ENCODE peak calls at places on chromosomes 4 and X, in seven cellular contexts. One of them, this sample, is unnamed.

GRCh38 chr4:169270810-169271691 is at the start of gene SH3RF1:
- DNase-seq in tibial nerve: peak; percentile 76
- DNase-seq in AG04450: peak; percentile 58
- DNase-seq in hepatocyte: peak; percentile 92
- DNase-seq in HL-60: peak; percentile 54
- DNase-seq in CD8-positive, alpha-beta T cell: no peak
- DNase-seq in body of pancreas: peak; percentile 91
- DNase-seq in this sample: no peak

GRCh38 chr4:54082168-54082567 is 17.8 kb upstream of the CHIC2 start:
- DNase-seq in tibial nerve: no peak
- DNase-seq in AG04450: peak; percentile 99
- DNase-seq in hepatocyte: peak; percentile 84
- DNase-seq in HL-60: no peak
- DNase-seq in CD8-positive, alpha-beta T cell: no peak
- DNase-seq in body of pancreas: no peak
- DNase-seq in this sample: no peak

GRCh38 chr4:136713140-136713539 is 819.2 kb downstream of the PCDH18 start:
- DNase-seq in tibial nerve: no peak
- DNase-seq in AG04450: peak; percentile 24
- DNase-seq in hepatocyte: no peak
- DNase-seq in HL-60: no peak
- DNase-seq in CD8-positive, alpha-beta T cell: no peak
- DNase-seq in body of pancreas: no peak
- DNase-seq in this sample: no peak

GRCh38 chrX:65723706-65724105 is 56.3 kb downstream of the MSN start:
- DNase-seq in tibial nerve: no peak
- DNase-seq in AG04450: no peak
- DNase-seq in hepatocyte: no peak
- DNase-seq in HL-60: no peak
- DNase-seq in CD8-positive, alpha-beta T cell: no peak
- DNase-seq in body of pancreas: no peak
- DNase-seq in this sample: peak; percentile 8

GRCh38 chrX:150058728-150059127 is 120.4 kb upstream of the EOLA2 start:
- DNase-seq in tibial nerve: no peak
- DNase-seq in AG04450: no peak
- DNase-seq in hepatocyte: no peak
- DNase-seq in HL-60: no peak
- DNase-seq in CD8-positive, alpha-beta T cell: no peak
- DNase-seq in body of pancreas: no peak
- DNase-seq in this sample: no peak

GRCh38 chr4:39305902-39306677 is 60.1 kb downstream of the RFC1 start:
- DNase-seq in tibial nerve: no peak
- DNase-seq in AG04450: no peak
- DNase-seq in hepatocyte: no peak
- DNase-seq in HL-60: no peak
- DNase-seq in CD8-positive, alpha-beta T cell: no peak
- DNase-seq in body of pancreas: peak; percentile 30
- DNase-seq in this sample: no peak

GRCh38 chr4:1804638-1805492 is 11.8 kb downstream of the FGFR3 start:
- DNase-seq in tibial nerve: no peak
- DNase-seq in AG04450: no peak
- DNase-seq in hepatocyte: no peak
- DNase-seq in HL-60: no peak
- DNase-seq in CD8-positive, alpha-beta T cell: no peak
- DNase-seq in body of pancreas: no peak
- DNase-seq in this sample: no peak

GRCh38 chr4:40149960-40150385 is 46.9 kb upstream of the RHOH start:
- DNase-seq in tibial nerve: peak; percentile 39
- DNase-seq in AG04450: peak; percentile 30
- DNase-seq in hepatocyte: peak; percentile 79
- DNase-seq in HL-60: peak; percentile 84
- DNase-seq in CD8-positive, alpha-beta T cell: peak; percentile 80
- DNase-seq in body of pancreas: peak; percentile 79
- DNase-seq in this sample: peak; percentile 51

GRCh38 chrX:46463682-46464081 is 81.5 kb downstream of the ZNF674 start:
- DNase-seq in tibial nerve: no peak
- DNase-seq in AG04450: no peak
- DNase-seq in hepatocyte: no peak
- DNase-seq in HL-60: no peak
- DNase-seq in CD8-positive, alpha-beta T cell: no peak
- DNase-seq in body of pancreas: no peak
- DNase-seq in this sample: no peak

GRCh38 chrX:110614596-110614995 is 181.0 kb downstream of the CHRDL1 start:
- DNase-seq in tibial nerve: no peak
- DNase-seq in AG04450: no peak
- DNase-seq in hepatocyte: no peak
- DNase-seq in HL-60: no peak
- DNase-seq in CD8-positive, alpha-beta T cell: no peak
- DNase-seq in body of pancreas: no peak
- DNase-seq in this sample: no peak

GRCh38 chr4:73844352-73844751 is 7.9 kb downstream of the CXCL6 start:
- DNase-seq in tibial nerve: no peak
- DNase-seq in AG04450: no peak
- DNase-seq in hepatocyte: no peak
- DNase-seq in HL-60: no peak
- DNase-seq in CD8-positive, alpha-beta T cell: no peak
- DNase-seq in body of pancreas: no peak
- DNase-seq in this sample: no peak

GRCh38 chr4:152094851-152095700 is 334.3 kb upstream of the GATB start:
- DNase-seq in tibial nerve: no peak
- DNase-seq in AG04450: peak; percentile 33
- DNase-seq in hepatocyte: no peak
- DNase-seq in HL-60: no peak
- DNase-seq in CD8-positive, alpha-beta T cell: no peak
- DNase-seq in body of pancreas: no peak
- DNase-seq in this sample: no peak

GRCh38 chrX:116961872-116962582 is 499.3 kb upstream of the CT83 start:
- DNase-seq in tibial nerve: no peak
- DNase-seq in AG04450: no peak
- DNase-seq in hepatocyte: peak; percentile 7
- DNase-seq in HL-60: no peak
- DNase-seq in CD8-positive, alpha-beta T cell: no peak
- DNase-seq in body of pancreas: no peak
- DNase-seq in this sample: no peak

GRCh38 chr4:2933566-2934076 is 29.6 kb downstream of the NOP14 start:
- DNase-seq in tibial nerve: no peak
- DNase-seq in AG04450: no peak
- DNase-seq in hepatocyte: no peak
- DNase-seq in HL-60: no peak
- DNase-seq in CD8-positive, alpha-beta T cell: no peak
- DNase-seq in body of pancreas: no peak
- DNase-seq in this sample: no peak

GRCh38 chr4:109701566-109702399 is 1.5 kb downstream of the CASP6 start:
- DNase-seq in tibial nerve: no peak
- DNase-seq in AG04450: no peak
- DNase-seq in hepatocyte: peak; percentile 61
- DNase-seq in HL-60: no peak
- DNase-seq in CD8-positive, alpha-beta T cell: no peak
- DNase-seq in body of pancreas: peak; percentile 24
- DNase-seq in this sample: no peak

GRCh38 chrX:16870861-16871584 is 861 bp upstream of the RBBP7 start:
- DNase-seq in tibial nerve: no peak
- DNase-seq in AG04450: no peak
- DNase-seq in hepatocyte: peak; percentile 47
- DNase-seq in HL-60: peak; percentile 53
- DNase-seq in CD8-positive, alpha-beta T cell: peak; percentile 56
- DNase-seq in body of pancreas: peak; percentile 18
- DNase-seq in this sample: no peak

GRCh38 chr4:38982356-38983095 is 49.7 kb downstream of the TMEM156 start:
- DNase-seq in tibial nerve: no peak
- DNase-seq in AG04450: no peak
- DNase-seq in hepatocyte: no peak
- DNase-seq in HL-60: no peak
- DNase-seq in CD8-positive, alpha-beta T cell: no peak
- DNase-seq in body of pancreas: no peak
- DNase-seq in this sample: no peak

GRCh38 chrX:96770315-96770714 is 85.7 kb downstream of the DIAPH2 start:
- DNase-seq in tibial nerve: no peak
- DNase-seq in AG04450: no peak
- DNase-seq in hepatocyte: peak; percentile 36
- DNase-seq in HL-60: no peak
- DNase-seq in CD8-positive, alpha-beta T cell: no peak
- DNase-seq in body of pancreas: no peak
- DNase-seq in this sample: no peak

GRCh38 chr4:87851332-87851731 is 18.6 kb downstream of the MEPE start:
- DNase-seq in tibial nerve: no peak
- DNase-seq in AG04450: no peak
- DNase-seq in hepatocyte: no peak
- DNase-seq in HL-60: peak; percentile 61
- DNase-seq in CD8-positive, alpha-beta T cell: no peak
- DNase-seq in body of pancreas: peak; percentile 35
- DNase-seq in this sample: no peak

GRCh38 chr4:87853108-87853507 is 20.3 kb downstream of the MEPE start:
- DNase-seq in tibial nerve: no peak
- DNase-seq in AG04450: no peak
- DNase-seq in hepatocyte: peak; percentile 62
- DNase-seq in HL-60: peak; percentile 14
- DNase-seq in CD8-positive, alpha-beta T cell: no peak
- DNase-seq in body of pancreas: peak; percentile 14
- DNase-seq in this sample: no peak

GRCh38 chr4:87848622-87849351 is 16.0 kb downstream of the MEPE start:
- DNase-seq in tibial nerve: peak; percentile 25
- DNase-seq in AG04450: peak; percentile 11
- DNase-seq in hepatocyte: peak; percentile 79
- DNase-seq in HL-60: peak; percentile 53
- DNase-seq in CD8-positive, alpha-beta T cell: no peak
- DNase-seq in body of pancreas: peak; percentile 72
- DNase-seq in this sample: peak; percentile 22

GRCh38 chr4:87851955-87852354 is 19.2 kb downstream of the MEPE start:
- DNase-seq in tibial nerve: no peak
- DNase-seq in AG04450: no peak
- DNase-seq in hepatocyte: no peak
- DNase-seq in HL-60: no peak
- DNase-seq in CD8-positive, alpha-beta T cell: no peak
- DNase-seq in body of pancreas: no peak
- DNase-seq in this sample: no peak

GRCh38 chr4:87849612-87850011 is 16.8 kb downstream of the MEPE start:
- DNase-seq in tibial nerve: no peak
- DNase-seq in AG04450: no peak
- DNase-seq in hepatocyte: no peak
- DNase-seq in HL-60: peak; percentile 76
- DNase-seq in CD8-positive, alpha-beta T cell: no peak
- DNase-seq in body of pancreas: no peak
- DNase-seq in this sample: no peak
- H3K4me3 ChIP-seq in tibial nerve: no peak overlapping the region
- H3K4me3 ChIP-seq in AG04450: no peak overlapping the region
- H3K4me3 ChIP-seq in hepatocyte: no peak overlapping the region
- H3K4me3 ChIP-seq in HL-60: no peak overlapping the region
- H3K4me3 ChIP-seq in CD8-positive, alpha-beta T cell: no peak overlapping the region
- H3K4me3 ChIP-seq in body of pancreas: no peak overlapping the region
- H3K4me3 ChIP-seq in this sample: no peak overlapping the region

GRCh38 chr4:84497835-84498202 is 1.3 kb downstream of the NKX6-1 start:
- DNase-seq in tibial nerve: no peak
- DNase-seq in AG04450: no peak
- DNase-seq in hepatocyte: no peak
- DNase-seq in HL-60: no peak
- DNase-seq in CD8-positive, alpha-beta T cell: no peak
- DNase-seq in body of pancreas: no peak
- DNase-seq in this sample: no peak

GRCh38 chr4:84496356-84497219 is 2.5 kb downstream of the NKX6-1 start:
- DNase-seq in tibial nerve: no peak
- DNase-seq in AG04450: no peak
- DNase-seq in hepatocyte: no peak
- DNase-seq in HL-60: no peak
- DNase-seq in CD8-positive, alpha-beta T cell: no peak
- DNase-seq in body of pancreas: peak; percentile 25
- DNase-seq in this sample: no peak

GRCh38 chr4:84498203-84499026 is 677 bp downstream of the NKX6-1 start:
- DNase-seq in tibial nerve: no peak
- DNase-seq in AG04450: no peak
- DNase-seq in hepatocyte: peak; percentile 34
- DNase-seq in HL-60: no peak
- DNase-seq in CD8-positive, alpha-beta T cell: no peak
- DNase-seq in body of pancreas: peak; percentile 34
- DNase-seq in this sample: no peak

GRCh38 chr4:84495448-84496221 is 3.5 kb downstream of the NKX6-1 start:
- DNase-seq in tibial nerve: no peak
- DNase-seq in AG04450: no peak
- DNase-seq in hepatocyte: no peak
- DNase-seq in HL-60: no peak
- DNase-seq in CD8-positive, alpha-beta T cell: no peak
- DNase-seq in body of pancreas: peak; percentile 38
- DNase-seq in this sample: no peak

DNA sequence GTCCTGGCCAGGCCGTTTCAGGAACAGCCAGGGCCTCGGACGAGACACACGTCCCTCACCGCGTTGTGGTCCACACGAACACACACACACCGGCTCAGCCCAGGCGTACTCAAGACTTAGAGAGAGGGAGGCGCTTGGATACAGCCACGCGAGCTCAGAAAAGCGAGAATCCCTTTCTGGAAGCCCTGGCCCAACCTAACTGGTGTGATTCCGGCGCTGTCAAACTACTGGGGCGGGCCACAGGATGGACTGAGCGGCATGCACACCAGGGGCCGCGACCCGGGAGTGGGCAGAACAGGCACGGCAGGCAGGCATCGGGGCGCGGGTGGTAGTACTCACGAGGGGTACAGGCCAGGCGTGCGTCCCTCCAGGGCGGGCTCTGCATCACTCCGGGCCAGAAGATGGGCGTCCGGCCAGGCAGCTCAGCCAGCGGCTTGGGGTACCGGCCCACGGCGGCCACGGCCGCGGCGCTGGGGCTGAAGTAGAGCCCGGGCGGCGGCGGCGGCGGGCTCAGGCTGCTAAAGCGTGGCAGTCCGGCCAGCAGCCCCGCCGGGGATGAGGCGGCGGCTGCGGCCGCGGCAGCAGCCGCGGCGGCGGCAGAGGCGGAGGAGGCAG is 1.8 kb downstream of the NKX6-1 start:
- DNase-seq in tibial nerve: no peak
- DNase-seq in AG04450: no peak
- DNase-seq in hepatocyte: no peak
- DNase-seq in HL-60: no peak
- DNase-seq in CD8-positive, alpha-beta T cell: no peak
- DNase-seq in body of pancreas: peak; percentile 19
- DNase-seq in this sample: no peak
- H3K27me3 ChIP-seq in tibial nerve: peaks cover 18% of the 10 kb centered on the region
- H3K27me3 ChIP-seq in AG04450: peaks cover 89% of the 10 kb centered on the region
- H3K27me3 ChIP-seq in hepatocyte: peaks cover 100% of the 10 kb centered on the region
- H3K27me3 ChIP-seq in HL-60: peaks cover 86% of the 10 kb centered on the region
- H3K27me3 ChIP-seq in CD8-positive, alpha-beta T cell: peaks cover 79% of the 10 kb centered on the region
- H3K27me3 ChIP-seq in body of pancreas: peaks cover 21% of the 10 kb centered on the region
- H3K27me3 ChIP-seq in this sample: peaks cover 73% of the 10 kb centered on the region

DNA sequence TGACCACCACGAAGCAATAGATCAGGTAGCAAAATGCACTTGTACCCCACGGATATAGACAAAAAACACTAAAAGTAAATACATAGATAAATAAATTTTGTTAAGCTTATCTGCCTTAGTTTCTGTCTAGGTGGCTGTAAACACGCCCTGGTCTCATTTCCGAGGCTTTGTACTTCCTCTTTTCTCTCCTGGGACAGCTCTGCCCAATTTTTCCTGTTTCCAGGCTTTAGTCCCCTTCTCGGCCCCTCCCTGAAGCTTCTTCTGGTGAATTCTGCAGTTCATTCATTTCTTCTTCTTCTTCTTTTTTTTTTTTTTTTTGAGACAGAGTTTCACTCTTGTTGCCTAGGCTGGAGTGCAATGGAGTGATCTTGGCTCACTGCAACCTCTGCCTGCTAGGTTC is 73.4 kb upstream of the STOX2 start:
- DNase-seq in tibial nerve: no peak
- DNase-seq in AG04450: no peak
- DNase-seq in hepatocyte: no peak
- DNase-seq in HL-60: peak; percentile 67
- DNase-seq in CD8-positive, alpha-beta T cell: no peak
- DNase-seq in body of pancreas: no peak
- DNase-seq in this sample: no peak
- H3K27ac ChIP-seq in tibial nerve: no peak overlapping the region
- H3K27ac ChIP-seq in AG04450: no peak overlapping the region
- H3K27ac ChIP-seq in hepatocyte: no peak overlapping the region
- H3K27ac ChIP-seq in HL-60: peak overlapping the region; percentile 71
- H3K27ac ChIP-seq in CD8-positive, alpha-beta T cell: no peak overlapping the region
- H3K27ac ChIP-seq in body of pancreas: no peak overlapping the region
- H3K27ac ChIP-seq in this sample: no peak overlapping the region

GRCh38 chr4:108081251-108081650 is 87.5 kb downstream of the LEF1 start:
- DNase-seq in tibial nerve: no peak
- DNase-seq in AG04450: no peak
- DNase-seq in hepatocyte: no peak
- DNase-seq in HL-60: no peak
- DNase-seq in CD8-positive, alpha-beta T cell: no peak
- DNase-seq in body of pancreas: no peak
- DNase-seq in this sample: no peak
- H3K4me3 ChIP-seq in tibial nerve: no peak overlapping the region
- H3K4me3 ChIP-seq in AG04450: no peak overlapping the region
- H3K4me3 ChIP-seq in hepatocyte: no peak overlapping the region
- H3K4me3 ChIP-seq in HL-60: no peak overlapping the region
- H3K4me3 ChIP-seq in CD8-positive, alpha-beta T cell: peak overlapping the region; percentile 3
- H3K4me3 ChIP-seq in body of pancreas: no peak overlapping the region
- H3K4me3 ChIP-seq in this sample: peak overlapping the region; percentile 24